ENCODE peak calls at places on chromosomes 1 and 21, in eight cellular contexts. One of them, this sample, is unnamed.
A peak's percentile ranks its signal among the peaks of the same experiment; 100 is the strongest.

GRCh38 chr1:229409616-229410369 is 24.1 kb downstream of the ACTA1 start:
- DNase-seq in hypothalamus: no peak
- DNase-seq in SK-N-SH: peak; percentile 67
- DNase-seq in GM13976: no peak
- DNase-seq in T-cell: no peak
- DNase-seq in Ammon's horn: no peak
- DNase-seq in nucleus accumbens: no peak
- DNase-seq in Peyer's patch: no peak
- DNase-seq in this sample: no peak

GRCh38 chr1:238652346-238652968 is 733.9 kb upstream of the CHRM3 start:
- DNase-seq in SK-N-SH: no peak
- DNase-seq in nucleus accumbens: no peak
- DNase-seq in Ammon's horn: no peak
- DNase-seq in Peyer's patch: no peak
- DNase-seq in hypothalamus: no peak
- DNase-seq in GM13976: no peak
- DNase-seq in T-cell: no peak
- DNase-seq in this sample: no peak

GRCh38 chr21:38853421-38853919 is 47.7 kb downstream of the ETS2 start:
- DNase-seq in nucleus accumbens: no peak
- DNase-seq in Ammon's horn: no peak
- DNase-seq in hypothalamus: no peak
- DNase-seq in Peyer's patch: no peak
- DNase-seq in SK-N-SH: no peak
- DNase-seq in GM13976: no peak
- DNase-seq in T-cell: no peak
- DNase-seq in this sample: no peak

GRCh38 chr1:196651637-196652215 is at the start of gene CFH:
- DNase-seq in T-cell: no peak
- DNase-seq in SK-N-SH: no peak
- DNase-seq in GM13976: no peak
- DNase-seq in nucleus accumbens: no peak
- DNase-seq in Ammon's horn: no peak
- DNase-seq in Peyer's patch: no peak
- DNase-seq in hypothalamus: no peak
- DNase-seq in this sample: no peak

GRCh38 chr1:172138636-172139035 is 281.8 kb upstream of the C1orf105 start:
- DNase-seq in nucleus accumbens: no peak
- DNase-seq in T-cell: no peak
- DNase-seq in GM13976: no peak
- DNase-seq in Ammon's horn: no peak
- DNase-seq in Peyer's patch: no peak
- DNase-seq in hypothalamus: no peak
- DNase-seq in SK-N-SH: no peak
- DNase-seq in this sample: no peak

GRCh38 chr1:186858923-186859322 is 30.2 kb downstream of the PLA2G4A start:
- DNase-seq in Ammon's horn: no peak
- DNase-seq in hypothalamus: no peak
- DNase-seq in GM13976: no peak
- DNase-seq in SK-N-SH: no peak
- DNase-seq in Peyer's patch: no peak
- DNase-seq in nucleus accumbens: no peak
- DNase-seq in T-cell: no peak
- DNase-seq in this sample: no peak

GRCh38 chr1:224245188-224245587 is 62.1 kb downstream of the DEGS1 start:
- DNase-seq in GM13976: peak; percentile 32
- DNase-seq in T-cell: peak; percentile 9
- DNase-seq in Peyer's patch: peak; percentile 65
- DNase-seq in SK-N-SH: peak; percentile 49
- DNase-seq in hypothalamus: no peak
- DNase-seq in Ammon's horn: peak; percentile 81
- DNase-seq in nucleus accumbens: peak; percentile 11
- DNase-seq in this sample: no peak

GRCh38 chr1:90919900-90920299 is 101.9 kb downstream of the ZNF644 start:
- DNase-seq in GM13976: no peak
- DNase-seq in hypothalamus: no peak
- DNase-seq in nucleus accumbens: no peak
- DNase-seq in Ammon's horn: no peak
- DNase-seq in T-cell: no peak
- DNase-seq in SK-N-SH: no peak
- DNase-seq in Peyer's patch: no peak
- DNase-seq in this sample: no peak

GRCh38 chr1:232548651-232549050 is 81.3 kb downstream of the SIPA1L2 start:
- DNase-seq in SK-N-SH: no peak
- DNase-seq in T-cell: no peak
- DNase-seq in GM13976: no peak
- DNase-seq in nucleus accumbens: no peak
- DNase-seq in Ammon's horn: no peak
- DNase-seq in hypothalamus: no peak
- DNase-seq in Peyer's patch: no peak
- DNase-seq in this sample: no peak

GRCh38 chr21:37259426-37259825 is 7.7 kb downstream of the VPS26C start:
- DNase-seq in SK-N-SH: no peak
- DNase-seq in T-cell: no peak
- DNase-seq in hypothalamus: no peak
- DNase-seq in GM13976: no peak
- DNase-seq in Ammon's horn: no peak
- DNase-seq in Peyer's patch: no peak
- DNase-seq in nucleus accumbens: no peak
- DNase-seq in this sample: no peak

GRCh38 chr1:68197459-68197858 is 34.9 kb downstream of the WLS start:
- DNase-seq in Peyer's patch: no peak
- DNase-seq in Ammon's horn: no peak
- DNase-seq in nucleus accumbens: no peak
- DNase-seq in GM13976: no peak
- DNase-seq in hypothalamus: no peak
- DNase-seq in T-cell: no peak
- DNase-seq in SK-N-SH: no peak
- DNase-seq in this sample: no peak

GRCh38 chr1:29271724-29272123 is 35.4 kb downstream of the PTPRU start:
- DNase-seq in Ammon's horn: no peak
- DNase-seq in SK-N-SH: no peak
- DNase-seq in GM13976: no peak
- DNase-seq in Peyer's patch: no peak
- DNase-seq in nucleus accumbens: no peak
- DNase-seq in hypothalamus: no peak
- DNase-seq in T-cell: no peak
- DNase-seq in this sample: no peak

GRCh38 chr1:19083081-19083480 is 126.6 kb upstream of the IFFO2 start:
- DNase-seq in Ammon's horn: no peak
- DNase-seq in T-cell: no peak
- DNase-seq in hypothalamus: no peak
- DNase-seq in Peyer's patch: no peak
- DNase-seq in GM13976: no peak
- DNase-seq in nucleus accumbens: no peak
- DNase-seq in SK-N-SH: no peak
- DNase-seq in this sample: no peak

GRCh38 chr1:172940170-172940855 is 110.4 kb downstream of the TNFSF18 start:
- DNase-seq in GM13976: no peak
- DNase-seq in T-cell: no peak
- DNase-seq in SK-N-SH: no peak
- DNase-seq in nucleus accumbens: no peak
- DNase-seq in Ammon's horn: no peak
- DNase-seq in hypothalamus: no peak
- DNase-seq in Peyer's patch: no peak
- DNase-seq in this sample: no peak

GRCh38 chr1:156945881-156946661 is 25.6 kb downstream of the LRRC71 start:
- DNase-seq in GM13976: no peak
- DNase-seq in Ammon's horn: peak; percentile 45
- DNase-seq in Peyer's patch: no peak
- DNase-seq in SK-N-SH: no peak
- DNase-seq in T-cell: no peak
- DNase-seq in nucleus accumbens: no peak
- DNase-seq in hypothalamus: no peak
- DNase-seq in this sample: no peak

GRCh38 chr1:230937370-230937769 is 41.3 kb downstream of the TTC13 start:
- DNase-seq in Ammon's horn: no peak
- DNase-seq in SK-N-SH: no peak
- DNase-seq in T-cell: no peak
- DNase-seq in Peyer's patch: no peak
- DNase-seq in hypothalamus: no peak
- DNase-seq in nucleus accumbens: no peak
- DNase-seq in GM13976: no peak
- DNase-seq in this sample: no peak

GRCh38 chr1:224433041-224433670 is 1.4 kb downstream of the WDR26 start:
- DNase-seq in T-cell: peak; percentile 23
- DNase-seq in nucleus accumbens: peak; percentile 23
- DNase-seq in Peyer's patch: peak; percentile 21
- DNase-seq in hypothalamus: no peak
- DNase-seq in Ammon's horn: peak; percentile 36
- DNase-seq in GM13976: no peak
- DNase-seq in SK-N-SH: peak; percentile 53
- DNase-seq in this sample: no peak

GRCh38 chr1:163182330-163182949 is 20.3 kb downstream of the RGS5 start:
- DNase-seq in Peyer's patch: no peak
- DNase-seq in nucleus accumbens: no peak
- DNase-seq in Ammon's horn: no peak
- DNase-seq in hypothalamus: no peak
- DNase-seq in SK-N-SH: no peak
- DNase-seq in GM13976: no peak
- DNase-seq in T-cell: no peak
- DNase-seq in this sample: no peak

GRCh38 chr1:243475966-243476365 is 220.1 kb downstream of the SDCCAG8 start:
- DNase-seq in SK-N-SH: no peak
- DNase-seq in hypothalamus: peak; percentile 66
- DNase-seq in nucleus accumbens: peak; percentile 31
- DNase-seq in Ammon's horn: peak; percentile 85
- DNase-seq in GM13976: peak; percentile 22
- DNase-seq in Peyer's patch: no peak
- DNase-seq in T-cell: no peak
- DNase-seq in this sample: no peak

GRCh38 chr1:73161418-73161817 is 879.1 kb upstream of the NEGR1 start:
- DNase-seq in hypothalamus: no peak
- DNase-seq in T-cell: no peak
- DNase-seq in SK-N-SH: no peak
- DNase-seq in Ammon's horn: no peak
- DNase-seq in Peyer's patch: no peak
- DNase-seq in GM13976: no peak
- DNase-seq in nucleus accumbens: no peak
- DNase-seq in this sample: no peak

GRCh38 chr1:91596474-91596873 is 95.8 kb downstream of the CDC7 start:
- DNase-seq in Ammon's horn: no peak
- DNase-seq in T-cell: no peak
- DNase-seq in Peyer's patch: no peak
- DNase-seq in nucleus accumbens: no peak
- DNase-seq in hypothalamus: no peak
- DNase-seq in SK-N-SH: no peak
- DNase-seq in GM13976: no peak
- DNase-seq in this sample: no peak

GRCh38 chr1:160375788-160376524 is 9.1 kb downstream of the NHLH1 start:
- DNase-seq in hypothalamus: no peak
- DNase-seq in Ammon's horn: no peak
- DNase-seq in GM13976: no peak
- DNase-seq in T-cell: no peak
- DNase-seq in Peyer's patch: no peak
- DNase-seq in SK-N-SH: no peak
- DNase-seq in nucleus accumbens: no peak
- DNase-seq in this sample: no peak

GRCh38 chr1:191558389-191558788 is 599.9 kb upstream of the RGS18 start:
- DNase-seq in hypothalamus: no peak
- DNase-seq in SK-N-SH: no peak
- DNase-seq in Peyer's patch: no peak
- DNase-seq in nucleus accumbens: no peak
- DNase-seq in T-cell: no peak
- DNase-seq in Ammon's horn: no peak
- DNase-seq in GM13976: no peak
- DNase-seq in this sample: no peak

GRCh38 chr1:204872262-204872881 is 1.7 kb downstream of the NFASC start:
- DNase-seq in Peyer's patch: no peak
- DNase-seq in GM13976: no peak
- DNase-seq in SK-N-SH: no peak
- DNase-seq in T-cell: no peak
- DNase-seq in nucleus accumbens: no peak
- DNase-seq in Ammon's horn: no peak
- DNase-seq in hypothalamus: no peak
- DNase-seq in this sample: no peak

GRCh38 chr1:7218210-7218832 is 433.1 kb downstream of the CAMTA1 start:
- DNase-seq in hypothalamus: no peak
- DNase-seq in nucleus accumbens: no peak
- DNase-seq in T-cell: no peak
- DNase-seq in SK-N-SH: peak; percentile 67
- DNase-seq in Peyer's patch: no peak
- DNase-seq in Ammon's horn: peak; percentile 25
- DNase-seq in GM13976: peak; percentile 57
- DNase-seq in this sample: no peak

GRCh38 chr1:168112673-168113305 is 23.9 kb downstream of the GPR161 start:
- DNase-seq in T-cell: no peak
- DNase-seq in GM13976: peak; percentile 56
- DNase-seq in Peyer's patch: no peak
- DNase-seq in Ammon's horn: no peak
- DNase-seq in nucleus accumbens: no peak
- DNase-seq in SK-N-SH: no peak
- DNase-seq in hypothalamus: peak; percentile 43
- DNase-seq in this sample: peak; percentile 24